ENCODE peak calls at places on chromosomes 12 and 14, in eight cellular contexts. V, D, Y, C, U, S, F and L are unnamed samples.

GRCh38 chr12:82627799-82628198 is 58.9 kb upstream of the TMTC2 start:
- DNase-seq in U (peak), C (no peak), S (no peak), F (peak), D (peak), Y (no peak), V (peak), L (peak)

GRCh38 chr12:67981236-67982164 is 7.7 kb upstream of the IFNG-AS1 start:
- DNase-seq in U (no peak), C (peak), V (peak), S (no peak), D (peak), Y (no peak), F (no peak), L (peak)

GRCh38 chr14:78029471-78030372 is 140.5 kb upstream of the NRXN3 start:
- DNase-seq in V (no peak), S (peak), U (no peak), D (no peak), C (no peak), F (peak), Y (no peak), L (no peak)

GRCh38 chr12:106527356-106527755 is 55.4 kb upstream of the RFX4 start:
- DNase-seq in D (peak), Y (no peak), U (no peak), F (no peak), S (no peak), V (no peak), C (no peak), L (no peak)

GRCh38 chr12:28973491-28973890 is 175.6 kb upstream of the FAR2 start:
- DNase-seq in V (no peak), U (no peak), D (peak), Y (no peak), F (no peak), S (no peak), C (peak), L (no peak)

GRCh38 chr12:87150969-87151662 is 878.1 kb downstream of the C12orf50 start:
- DNase-seq in F (no peak), V (no peak), Y (no peak), U (no peak), C (no peak), S (no peak), D (no peak), L (no peak)

GRCh38 chr12:84551373-84551772 is 361.2 kb downstream of the SLC6A15 start:
- DNase-seq in D (no peak), U (no peak), F (no peak), Y (no peak), C (no peak), S (no peak), V (no peak), L (no peak)

GRCh38 chr14:65927871-65928270 is 515.3 kb downstream of the FUT8 start:
- DNase-seq in D (no peak), V (no peak), C (no peak), U (peak), S (peak), Y (peak), F (peak), L (no peak)

GRCh38 chr12:88546851-88547250 is 33.4 kb downstream of the KITLG start:
- DNase-seq in Y (no peak), S (peak), C (no peak), U (no peak), V (no peak), D (peak), F (no peak), L (no peak)

GRCh38 chr12:46370792-46371717 is 1.5 kb downstream of the SLC38A2 start:
- DNase-seq in V (peak), Y (peak), F (peak), C (no peak), D (peak), U (peak), S (peak), L (peak)

GRCh38 chr12:95151821-95152220 is 65.4 kb downstream of the FGD6 start:
- DNase-seq in D (no peak), S (peak), U (no peak), C (no peak), F (no peak), Y (no peak), V (peak), L (no peak)

GRCh38 chr12:121811434-121812319 is 7.9 kb downstream of the SETD1B start:
- DNase-seq in Y (no peak), D (peak), F (peak), C (no peak), V (no peak), S (peak), U (peak), L (peak)

GRCh38 chr14:71891970-71892369 is 40.3 kb upstream of the RGS6 start:
- DNase-seq in V (no peak), Y (no peak), C (no peak), S (no peak), F (no peak), U (no peak), D (no peak), L (no peak)

GRCh38 chr12:42213023-42213422 is 25.0 kb downstream of the YAF2 start:
- DNase-seq in D (no peak), S (peak), C (no peak), Y (no peak), V (peak), F (no peak), U (peak), L (no peak)

GRCh38 chr14:22465201-22465835 is 123.7 kb downstream of the DAD1 start:
- DNase-seq in V (no peak), C (no peak), F (no peak), S (no peak), U (no peak), D (peak), Y (no peak), L (no peak)

GRCh38 chr14:101834387-101835165 is 73.1 kb downstream of the PPP2R5C start:
- DNase-seq in F (no peak), C (no peak), V (no peak), Y (no peak), U (no peak), D (peak), S (no peak), L (no peak)